ENCODE peak calls at places on chromosomes 3 and 15, in six cellular contexts. One of them, this sample, is unnamed. For H3K4me1, the result is how much of the 10 kb centered on the place peaks cover.

GRCh38 chr15:83843511-83843910 is 189.6 kb downstream of the ADAMTSL3 start:
- DNase-seq in breast epithelium: no peak
- DNase-seq in H1: no peak
- DNase-seq in transverse colon: no peak
- DNase-seq in HCT116: no peak
- DNase-seq in prostate gland: no peak
- DNase-seq in this sample: peak

GRCh38 chr3:55292360-55292759 is 194.7 kb downstream of the WNT5A start:
- DNase-seq in breast epithelium: no peak
- DNase-seq in H1: peak
- DNase-seq in transverse colon: no peak
- DNase-seq in HCT116: no peak
- DNase-seq in prostate gland: no peak
- DNase-seq in this sample: no peak

GRCh38 chr15:74642328-74642723 is 26.7 kb downstream of the CLK3 start:
- DNase-seq in breast epithelium: no peak
- DNase-seq in H1: no peak
- DNase-seq in transverse colon: no peak
- DNase-seq in HCT116: no peak
- DNase-seq in prostate gland: peak
- DNase-seq in this sample: no peak

GRCh38 chr15:57010724-57011123 is 92.3 kb downstream of the TCF12 start:
- DNase-seq in breast epithelium: no peak
- DNase-seq in H1: no peak
- DNase-seq in transverse colon: no peak
- DNase-seq in HCT116: no peak
- DNase-seq in prostate gland: no peak
- DNase-seq in this sample: no peak

GRCh38 chr3:78986702-78987101 is 781.1 kb downstream of the ROBO1 start:
- DNase-seq in breast epithelium: no peak
- DNase-seq in H1: no peak
- DNase-seq in transverse colon: no peak
- DNase-seq in HCT116: no peak
- DNase-seq in prostate gland: no peak
- DNase-seq in this sample: no peak

GRCh38 chr15:72302955-72303354 is 17.0 kb downstream of the CELF6 start:
- DNase-seq in breast epithelium: no peak
- DNase-seq in H1: no peak
- DNase-seq in transverse colon: no peak
- DNase-seq in HCT116: no peak
- DNase-seq in prostate gland: no peak
- DNase-seq in this sample: no peak

GRCh38 chr15:73683624-73684536 is at the start of gene CD276:
- DNase-seq in breast epithelium: peak
- DNase-seq in H1: peak
- DNase-seq in transverse colon: peak
- DNase-seq in HCT116: peak
- DNase-seq in prostate gland: peak
- DNase-seq in this sample: peak

GRCh38 chr3:8622873-8623725 is 21.5 kb downstream of the SSUH2 start:
- DNase-seq in breast epithelium: no peak
- DNase-seq in H1: peak
- DNase-seq in transverse colon: peak
- DNase-seq in HCT116: peak
- DNase-seq in prostate gland: peak
- DNase-seq in this sample: peak

GRCh38 chr3:22263042-22263441 is 512.0 kb upstream of the ZNF385D start:
- DNase-seq in breast epithelium: no peak
- DNase-seq in H1: no peak
- DNase-seq in transverse colon: no peak
- DNase-seq in HCT116: no peak
- DNase-seq in prostate gland: no peak
- DNase-seq in this sample: no peak

GRCh38 chr3:105865016-105865623 is 3.7 kb downstream of the CBLB start:
- DNase-seq in breast epithelium: no peak
- DNase-seq in H1: no peak
- DNase-seq in transverse colon: no peak
- DNase-seq in HCT116: no peak
- DNase-seq in prostate gland: no peak
- DNase-seq in this sample: no peak

GRCh38 chr3:177104299-177104992 is 92.8 kb downstream of the TBL1XR1 start:
- DNase-seq in breast epithelium: no peak
- DNase-seq in H1: no peak
- DNase-seq in transverse colon: no peak
- DNase-seq in HCT116: no peak
- DNase-seq in prostate gland: no peak
- DNase-seq in this sample: no peak

GRCh38 chr15:85276921-85277320 is 103.5 kb upstream of the AKAP13 start:
- DNase-seq in breast epithelium: no peak
- DNase-seq in H1: no peak
- DNase-seq in transverse colon: no peak
- DNase-seq in HCT116: no peak
- DNase-seq in prostate gland: no peak
- DNase-seq in this sample: no peak

GRCh38 chr15:67747949-67748348 is 77.4 kb upstream of the SKOR1 start:
- DNase-seq in breast epithelium: no peak
- DNase-seq in H1: no peak
- DNase-seq in transverse colon: no peak
- DNase-seq in HCT116: no peak
- DNase-seq in prostate gland: no peak
- DNase-seq in this sample: no peak

GRCh38 chr3:67804089-67804488 is 149.7 kb upstream of the SUCLG2 start:
- DNase-seq in breast epithelium: no peak
- DNase-seq in H1: no peak
- DNase-seq in transverse colon: no peak
- DNase-seq in HCT116: no peak
- DNase-seq in prostate gland: no peak
- DNase-seq in this sample: no peak

GRCh38 chr3:25423780-25424179 is 4.3 kb upstream of the RARB start:
- DNase-seq in breast epithelium: no peak
- DNase-seq in H1: no peak
- DNase-seq in transverse colon: no peak
- DNase-seq in HCT116: no peak
- DNase-seq in prostate gland: no peak
- DNase-seq in this sample: no peak

GRCh38 chr3:72844436-72844999 is 3.7 kb downstream of the SHQ1 start:
- DNase-seq in breast epithelium: no peak
- DNase-seq in H1: no peak
- DNase-seq in transverse colon: no peak
- DNase-seq in HCT116: no peak
- DNase-seq in prostate gland: no peak
- DNase-seq in this sample: no peak

GRCh38 chr3:72848703-72849081 is 447 bp upstream of the SHQ1 start:
- DNase-seq in breast epithelium: no peak
- DNase-seq in H1: no peak
- DNase-seq in transverse colon: no peak
- DNase-seq in HCT116: no peak
- DNase-seq in prostate gland: no peak
- DNase-seq in this sample: no peak

GRCh38 chr3:72847282-72847681 is 963 bp downstream of the SHQ1 start:
- DNase-seq in breast epithelium: no peak
- DNase-seq in H1: no peak
- DNase-seq in transverse colon: no peak
- DNase-seq in HCT116: no peak
- DNase-seq in prostate gland: no peak
- DNase-seq in this sample: no peak

GRCh38 chr3:72847751-72848702 is at the start of gene SHQ1:
- DNase-seq in breast epithelium: peak
- DNase-seq in H1: peak
- DNase-seq in transverse colon: peak
- DNase-seq in HCT116: peak
- DNase-seq in prostate gland: peak
- DNase-seq in this sample: peak
- TF ChIP-seq POLR2A in breast epithelium: no peak
- TF ChIP-seq POLR2A in H1: no peak
- TF ChIP-seq POLR2A in transverse colon: peak
- TF ChIP-seq POLR2A in HCT116: peak
- TF ChIP-seq POLR2A in prostate gland: peak
- TF ChIP-seq POLR2A in this sample: no peak

GRCh38 chr15:82122754-82123400 is 77.1 kb upstream of the MEX3B start:
- DNase-seq in breast epithelium: no peak
- DNase-seq in H1: peak
- DNase-seq in transverse colon: no peak
- DNase-seq in HCT116: peak
- DNase-seq in prostate gland: no peak
- DNase-seq in this sample: peak
- H3K4me1 ChIP-seq in breast epithelium: under half
- H3K4me1 ChIP-seq in H1: under half
- H3K4me1 ChIP-seq in transverse colon: under half
- H3K4me1 ChIP-seq in HCT116: under half
- H3K4me1 ChIP-seq in prostate gland: under half
- H3K4me1 ChIP-seq in this sample: under half

GRCh38 chr3:29758108-29759020 is 477.5 kb downstream of the RBMS3 start:
- DNase-seq in breast epithelium: no peak
- DNase-seq in H1: no peak
- DNase-seq in transverse colon: no peak
- DNase-seq in HCT116: no peak
- DNase-seq in prostate gland: peak
- DNase-seq in this sample: no peak
- TF ChIP-seq POLR2AphosphoS5 in breast epithelium: no peak
- TF ChIP-seq POLR2AphosphoS5 in H1: no peak
- TF ChIP-seq POLR2AphosphoS5 in transverse colon: peak
- TF ChIP-seq POLR2AphosphoS5 in HCT116: no peak
- TF ChIP-seq POLR2AphosphoS5 in prostate gland: peak
- TF ChIP-seq POLR2AphosphoS5 in this sample: no peak

GRCh38 chr3:150703756-150704344 is at the start of gene ERICH6:
- DNase-seq in breast epithelium: peak
- DNase-seq in H1: peak
- DNase-seq in transverse colon: peak
- DNase-seq in HCT116: peak
- DNase-seq in prostate gland: peak
- DNase-seq in this sample: peak
- TF ChIP-seq POLR2A in breast epithelium: peak
- TF ChIP-seq POLR2A in H1: peak
- TF ChIP-seq POLR2A in transverse colon: peak
- TF ChIP-seq POLR2A in HCT116: no peak
- TF ChIP-seq POLR2A in prostate gland: peak
- TF ChIP-seq POLR2A in this sample: no peak

GRCh38 chr3:32455609-32456428 is 46.8 kb downstream of the CMTM6 start:
- DNase-seq in breast epithelium: no peak
- DNase-seq in H1: no peak
- DNase-seq in transverse colon: no peak
- DNase-seq in HCT116: no peak
- DNase-seq in prostate gland: no peak
- DNase-seq in this sample: no peak

GRCh38 chr3:32460031-32460749 is 42.5 kb downstream of the CMTM6 start:
- DNase-seq in breast epithelium: no peak
- DNase-seq in H1: peak
- DNase-seq in transverse colon: peak
- DNase-seq in HCT116: no peak
- DNase-seq in prostate gland: no peak
- DNase-seq in this sample: no peak

GRCh38 chr3:32459474-32459873 is 43.2 kb downstream of the CMTM6 start:
- DNase-seq in breast epithelium: no peak
- DNase-seq in H1: no peak
- DNase-seq in transverse colon: no peak
- DNase-seq in HCT116: no peak
- DNase-seq in prostate gland: no peak
- DNase-seq in this sample: no peak

GRCh38 chr3:32456429-32457130 is 46.1 kb downstream of the CMTM6 start:
- DNase-seq in breast epithelium: no peak
- DNase-seq in H1: peak
- DNase-seq in transverse colon: no peak
- DNase-seq in HCT116: no peak
- DNase-seq in prostate gland: no peak
- DNase-seq in this sample: no peak

GRCh38 chr3:32457971-32458471 is 44.6 kb downstream of the CMTM6 start:
- DNase-seq in breast epithelium: no peak
- DNase-seq in H1: peak
- DNase-seq in transverse colon: no peak
- DNase-seq in HCT116: no peak
- DNase-seq in prostate gland: no peak
- DNase-seq in this sample: no peak
- H3K4me1 ChIP-seq in breast epithelium: under half
- H3K4me1 ChIP-seq in H1: under half
- H3K4me1 ChIP-seq in transverse colon: under half
- H3K4me1 ChIP-seq in HCT116: under half
- H3K4me1 ChIP-seq in prostate gland: under half
- H3K4me1 ChIP-seq in this sample: under half

DNA sequence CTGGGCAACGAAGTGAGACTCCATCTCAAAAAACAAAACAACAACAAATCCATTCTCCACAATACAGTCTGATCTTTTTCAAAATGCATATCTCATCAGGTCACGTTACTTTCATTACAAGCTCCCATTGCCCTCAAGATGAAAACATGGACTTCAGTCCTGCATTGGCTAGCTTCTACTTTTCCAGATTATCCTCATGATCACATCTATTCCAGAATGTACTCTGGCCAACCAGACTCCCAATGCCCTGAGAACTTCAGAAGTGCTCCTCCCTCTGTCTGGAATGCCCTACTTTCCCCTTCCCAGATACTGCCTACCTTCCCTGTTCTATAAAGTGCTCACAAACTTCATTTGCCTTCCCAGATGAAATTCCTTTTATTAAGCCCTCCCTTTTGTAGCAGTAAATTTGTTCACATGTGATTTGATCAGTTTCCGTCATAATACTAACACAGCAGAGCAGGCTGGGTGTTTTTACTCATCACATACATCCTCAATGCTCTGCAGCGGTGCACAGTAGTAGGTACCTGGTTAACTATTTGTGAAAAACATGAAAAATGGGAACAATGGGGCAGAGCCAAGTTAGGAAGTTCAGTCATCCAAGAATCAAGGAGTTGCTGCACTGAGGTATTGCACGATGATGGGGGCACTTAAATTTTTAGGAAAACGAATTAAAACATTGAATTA is 5.3 kb downstream of the RPL22L1 start:
- DNase-seq in breast epithelium: no peak
- DNase-seq in H1: no peak
- DNase-seq in transverse colon: no peak
- DNase-seq in HCT116: no peak
- DNase-seq in prostate gland: no peak
- DNase-seq in this sample: no peak
- TF ChIP-seq POLR2AphosphoS5 in breast epithelium: no peak
- TF ChIP-seq POLR2AphosphoS5 in H1: peak
- TF ChIP-seq POLR2AphosphoS5 in transverse colon: no peak
- TF ChIP-seq POLR2AphosphoS5 in HCT116: no peak
- TF ChIP-seq POLR2AphosphoS5 in prostate gland: no peak
- TF ChIP-seq POLR2AphosphoS5 in this sample: no peak

GRCh38 chr3:131242201-131242600 is 139.4 kb upstream of the NUDT16 start:
- DNase-seq in breast epithelium: no peak
- DNase-seq in H1: no peak
- DNase-seq in transverse colon: no peak
- DNase-seq in HCT116: no peak
- DNase-seq in prostate gland: no peak
- DNase-seq in this sample: no peak
- TF ChIP-seq POLR2A in breast epithelium: no peak
- TF ChIP-seq POLR2A in H1: no peak
- TF ChIP-seq POLR2A in transverse colon: no peak
- TF ChIP-seq POLR2A in HCT116: no peak
- TF ChIP-seq POLR2A in prostate gland: no peak
- TF ChIP-seq POLR2A in this sample: no peak

This sample was measured in sigmoid colon.